ENCODE peak calls at places on chromosomes 13 and 19, in five cellular contexts. R, X, M, F and U are unnamed samples. For H3K4me1, the result is how much of the 10 kb centered on the place peaks cover.

GRCh38 chr19:30309983-30310805 is 62.0 kb upstream of the ZNF536 start:
- DNase-seq in R (no peak), X (no peak), M (no peak), F (no peak), U (no peak)

GRCh38 chr19:52453324-52454094 is at the start of gene ZNF578:
- DNase-seq in R (peak), X (peak), M (peak), F (no peak), U (peak)

GRCh38 chr19:11554160-11554559 is 4.9 kb downstream of the ELOF1 start:
- DNase-seq in R (no peak), X (no peak), M (no peak), F (peak), U (no peak)

GRCh38 chr13:109949395-109949794 is 163.0 kb upstream of the IRS2 start:
- DNase-seq in R (no peak), X (no peak), M (no peak), F (no peak), U (no peak)

GRCh38 chr19:31317542-31317941 is 31.7 kb downstream of the TSHZ3 start:
- DNase-seq in R (no peak), X (no peak), M (peak), F (no peak), U (no peak)

GRCh38 chr19:13099073-13099999 is 3.3 kb downstream of the LYL1 start:
- DNase-seq in R (peak), X (peak), M (peak), F (peak), U (peak)

GRCh38 chr13:69287050-69287698 is 820.5 kb upstream of the ATXN8OS start:
- DNase-seq in R (no peak), X (no peak), M (no peak), F (no peak), U (no peak)

GRCh38 chr19:31140717-31141116 is 208.5 kb downstream of the TSHZ3 start:
- DNase-seq in R (no peak), X (no peak), M (no peak), F (no peak), U (no peak)

GRCh38 chr19:49680473-49681351 is 3.6 kb downstream of the PRMT1 start:
- DNase-seq in R (peak), X (peak), M (peak), F (peak), U (peak)

GRCh38 chr13:50161052-50161451 is 145.8 kb downstream of the KCNRG start:
- DNase-seq in R (no peak), X (no peak), M (no peak), F (no peak), U (no peak)

GRCh38 chr13:78426183-78426582 is 177.2 kb downstream of the POU4F1 start:
- DNase-seq in R (no peak), X (no peak), M (no peak), F (no peak), U (no peak)

GRCh38 chr13:46884531-46884930 is 12.3 kb downstream of the HTR2A start:
- DNase-seq in R (no peak), X (no peak), M (no peak), F (no peak), U (no peak)

GRCh38 chr19:35162471-35163326 is 8.2 kb downstream of the FXYD5 start:
- DNase-seq in R (no peak), X (no peak), M (no peak), F (no peak), U (no peak)

GRCh38 chr19:15433519-15434069 is 14.8 kb upstream of the AKAP8L start:
- DNase-seq in R (peak), X (no peak), M (no peak), F (no peak), U (no peak)

GRCh38 chr19:21765151-21765550 is 2.2 kb downstream of the ZNF100 start:
- DNase-seq in R (no peak), X (no peak), M (no peak), F (no peak), U (no peak)

GRCh38 chr13:51292000-51292550 is 47.4 kb upstream of the SERPINE3 start:
- DNase-seq in R (no peak), X (no peak), M (no peak), F (no peak), U (no peak)

GRCh38 chr13:99766641-99767045 is 204.9 kb downstream of the ZIC5 start:
- DNase-seq in R (no peak), X (no peak), M (peak), F (no peak), U (no peak)

GRCh38 chr13:111573801-111574200 is 253.4 kb downstream of the TEX29 start:
- DNase-seq in R (no peak), X (no peak), M (no peak), F (no peak), U (no peak)

GRCh38 chr13:99656092-99656745 is 154.9 kb downstream of the TM9SF2 start:
- DNase-seq in R (peak), X (peak), M (peak), F (peak), U (peak)

GRCh38 chr19:51799311-51799997 is 4.5 kb downstream of the FPR3 start:
- DNase-seq in R (peak), X (no peak), M (no peak), F (no peak), U (no peak)

GRCh38 chr13:71358218-71358617 is 508.8 kb downstream of the DACH1 start:
- DNase-seq in R (no peak), X (no peak), M (no peak), F (no peak), U (no peak)

GRCh38 chr13:88802886-88803285 is 1131.7 kb downstream of the SLITRK5 start:
- DNase-seq in R (no peak), X (no peak), M (no peak), F (no peak), U (no peak)

GRCh38 chr19:18539372-18539771 is 4.0 kb downstream of the FKBP8 start:
- DNase-seq in R (no peak), X (no peak), M (no peak), F (no peak), U (no peak)

GRCh38 chr19:6065685-6066365 is 44.5 kb downstream of the RFX2 start:
- DNase-seq in R (no peak), X (peak), M (peak), F (no peak), U (no peak)

GRCh38 chr19:7697721-7698287 is 4.1 kb downstream of the FCER2 start:
- DNase-seq in R (no peak), X (no peak), M (no peak), F (no peak), U (no peak)

GRCh38 chr13:94280845-94281244 is 198.6 kb downstream of the DCT start:
- DNase-seq in R (no peak), X (no peak), M (no peak), F (no peak), U (no peak)

GRCh38 chr13:27039171-27039701 is 132.4 kb downstream of the USP12 start:
- DNase-seq in R (no peak), X (no peak), M (no peak), F (no peak), U (no peak)
- H3K4me1 ChIP-seq in R (under half), X (under half), M (under half), F (under half), U (under half)

GRCh38 chr13:20824762-20825161 is 51.0 kb upstream of the EEF1AKMT1 start:
- DNase-seq in R (no peak), X (no peak), M (peak), F (no peak), U (no peak)

GRCh38 chr13:20826301-20826700 is 52.5 kb upstream of the EEF1AKMT1 start:
- DNase-seq in R (no peak), X (no peak), M (no peak), F (no peak), U (no peak)

GRCh38 chr13:20828540-20829364 is 55.0 kb upstream of the EEF1AKMT1 start:
- DNase-seq in R (no peak), X (peak), M (peak), F (peak), U (peak)

GRCh38 chr13:20825476-20825875 is 51.7 kb upstream of the EEF1AKMT1 start:
- DNase-seq in R (no peak), X (no peak), M (no peak), F (peak), U (no peak)

GRCh38 chr13:20826810-20827560 is 53.2 kb upstream of the EEF1AKMT1 start:
- DNase-seq in R (no peak), X (no peak), M (no peak), F (peak), U (no peak)
- H3K27ac ChIP-seq in R (peak), X (no peak), M (peak), F (no peak), U (no peak)

GRCh38 chr19:39946532-39946931 is 12.1 kb upstream of the FCGBP start:
- DNase-seq in R (no peak), X (no peak), M (no peak), F (no peak), U (no peak)

GRCh38 chr19:39953915-39954314 is 17.1 kb upstream of the PSMC4 start:
- DNase-seq in R (no peak), X (no peak), M (no peak), F (no peak), U (no peak)

GRCh38 chr19:39951065-39951650 is 16.7 kb upstream of the FCGBP start:
- DNase-seq in R (no peak), X (no peak), M (no peak), F (no peak), U (no peak)

GRCh38 chr19:39949026-39949747 is 14.8 kb upstream of the FCGBP start:
- DNase-seq in R (no peak), X (no peak), M (no peak), F (no peak), U (no peak)

DNA sequence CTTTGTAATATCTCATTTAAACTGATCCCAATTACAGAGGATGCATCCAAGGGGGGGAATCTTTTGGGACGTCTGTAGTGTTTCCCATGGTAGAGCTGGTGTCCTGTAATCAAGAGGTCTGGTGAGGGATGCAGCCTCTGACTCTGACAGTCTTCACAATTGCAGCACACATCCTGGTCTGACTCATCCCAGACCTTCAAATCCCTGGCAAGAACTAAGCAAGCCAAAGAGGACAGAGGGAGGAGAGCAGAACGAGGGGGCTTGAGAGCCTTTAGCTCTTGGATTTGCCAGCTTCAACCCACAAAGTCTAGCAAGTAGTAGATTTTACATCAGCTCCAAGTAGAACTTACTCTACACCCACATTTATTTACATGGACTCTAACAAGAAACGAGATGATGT is 17.3 kb upstream of the FCGBP start:
- DNase-seq in R (no peak), X (no peak), M (no peak), F (no peak), U (no peak)
- H3K4me1 ChIP-seq in R (under half), X (half or more), M (under half), F (half or more), U (half or more)

GRCh38 chr13:103517768-103518102 is 451.5 kb upstream of the SLC10A2 start:
- DNase-seq in R (no peak), X (no peak), M (no peak), F (no peak), U (no peak)
- H3K27ac ChIP-seq in R (no peak), X (no peak), M (no peak), F (no peak), U (no peak)

GRCh38 chr19:56740478-56740877 is 68.9 kb upstream of the ZNF835 start:
- DNase-seq in R (no peak), X (no peak), M (no peak), F (no peak), U (no peak)
- H3K4me1 ChIP-seq in R (under half), X (under half), M (under half), F (under half), U (under half)

DNA sequence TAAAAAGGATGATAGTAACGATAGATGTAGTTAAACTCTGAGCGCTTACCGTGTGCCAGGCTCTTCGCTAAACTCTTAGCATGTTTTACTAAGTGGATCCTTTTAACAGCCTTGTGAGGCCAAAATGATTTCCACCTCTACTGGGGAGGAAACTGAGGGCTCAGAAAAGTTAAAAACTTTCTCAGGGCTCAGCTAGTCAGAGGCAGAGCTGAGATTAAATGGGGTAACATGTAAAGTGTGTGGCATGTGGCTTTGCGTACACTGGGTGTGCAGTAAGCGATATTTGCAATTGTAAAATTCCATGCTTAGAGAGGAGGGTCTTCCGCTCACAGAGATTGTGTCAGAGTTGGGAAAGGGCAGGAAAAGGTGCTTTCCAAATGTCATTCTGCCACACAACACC is 1.7 kb downstream of the U2AF2 start:
- DNase-seq in R (no peak), X (no peak), M (no peak), F (no peak), U (no peak)
- H3K27ac ChIP-seq in R (no peak), X (peak), M (peak), F (peak), U (peak)

DNA sequence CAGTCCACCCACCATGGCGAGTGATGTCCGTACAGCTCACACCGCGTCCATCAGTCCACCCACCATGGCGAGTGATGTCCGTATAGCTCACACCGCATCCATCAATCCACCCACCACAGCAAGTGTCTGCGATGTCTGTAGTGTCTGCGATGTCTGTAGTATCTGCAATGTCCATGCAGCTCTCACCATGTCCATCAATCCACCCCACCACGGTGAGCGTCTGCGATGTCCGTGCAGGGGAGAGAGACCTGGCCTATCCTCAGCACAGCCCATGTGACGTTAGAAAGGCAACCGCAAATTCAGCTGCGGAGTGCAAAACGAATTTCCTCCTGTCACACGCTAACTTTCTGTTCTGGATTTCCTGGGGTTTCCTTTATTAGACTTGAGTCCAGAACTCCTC is 18.5 kb downstream of the RASA3 start:
- DNase-seq in R (no peak), X (peak), M (no peak), F (no peak), U (no peak)
- H3K4me1 ChIP-seq in R (half or more), X (half or more), M (under half), F (under half), U (half or more)

GRCh38 chr19:1827566-1828278 is 15.6 kb upstream of the ATP8B3 start:
- DNase-seq in R (no peak), X (no peak), M (no peak), F (no peak), U (no peak)

GRCh38 chr19:1829958-1830357 is 17.9 kb upstream of the ATP8B3 start:
- DNase-seq in R (no peak), X (no peak), M (no peak), F (no peak), U (no peak)

GRCh38 chr19:1830568-1830967 is 17.7 kb downstream of the REXO1 start:
- DNase-seq in R (no peak), X (no peak), M (no peak), F (no peak), U (no peak)

GRCh38 chr19:1826557-1827521 is 14.8 kb upstream of the ATP8B3 start:
- DNase-seq in R (no peak), X (no peak), M (peak), F (no peak), U (no peak)

GRCh38 chr19:1828279-1829238 is 16.5 kb upstream of the ATP8B3 start:
- DNase-seq in R (no peak), X (no peak), M (no peak), F (no peak), U (no peak)
- H3K27ac ChIP-seq in R (no peak), X (no peak), M (no peak), F (no peak), U (no peak)

GRCh38 chr19:3983542-3983914 is 1.7 kb downstream of the EEF2 start:
- DNase-seq in R (no peak), X (no peak), M (no peak), F (no peak), U (no peak)

GRCh38 chr19:3981373-3981735 is 3.9 kb downstream of the EEF2 start:
- DNase-seq in R (no peak), X (no peak), M (no peak), F (no peak), U (no peak)

GRCh38 chr19:3981736-3982681 is 3.3 kb downstream of the EEF2 start:
- DNase-seq in R (no peak), X (no peak), M (no peak), F (no peak), U (no peak)

GRCh38 chr19:3983936-3984583 is 1.2 kb downstream of the EEF2 start:
- DNase-seq in R (peak), X (no peak), M (no peak), F (peak), U (peak)

DNA sequence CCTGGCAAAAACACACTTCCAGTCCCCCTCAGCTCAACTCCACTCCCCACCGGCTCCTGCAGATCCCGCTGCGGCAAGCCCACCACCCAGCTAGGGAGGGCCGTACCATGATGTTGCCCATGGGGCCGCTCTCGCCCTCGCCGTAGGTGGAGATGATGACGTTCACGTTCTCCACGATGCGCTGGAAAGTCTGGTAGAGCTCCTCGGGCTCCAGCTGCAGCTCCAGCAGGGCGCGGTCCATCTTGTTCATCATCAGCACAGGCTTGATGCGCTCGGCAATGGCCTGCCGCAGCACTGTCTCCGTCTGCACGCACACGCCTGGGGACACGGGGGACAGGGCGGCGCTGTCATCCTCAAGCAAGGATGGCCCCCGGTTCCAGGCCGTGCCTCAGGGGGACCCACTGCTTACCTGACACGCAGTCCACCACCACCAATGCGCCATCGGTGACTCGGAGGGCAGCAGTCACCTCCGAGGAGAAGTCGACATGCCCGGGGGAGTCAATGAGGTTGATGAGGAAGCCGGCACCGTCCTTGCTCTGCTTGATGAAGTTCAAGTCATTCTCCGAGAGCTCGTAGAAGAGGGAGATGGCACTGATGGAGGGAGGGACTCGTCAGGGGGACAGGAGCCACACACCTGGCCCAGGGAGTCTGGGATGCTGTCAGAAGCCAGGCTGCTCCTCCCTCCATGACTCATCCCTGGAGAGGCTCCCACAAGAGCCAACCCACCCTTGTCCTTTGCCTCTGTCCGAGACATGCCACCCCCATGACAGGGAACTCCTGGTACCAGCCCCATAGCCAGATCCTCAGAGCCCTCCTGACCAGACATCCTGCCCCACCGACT is 2.3 kb downstream of the EEF2 start:
- DNase-seq in R (peak), X (no peak), M (no peak), F (no peak), U (peak)
- H3K4me1 ChIP-seq in R (under half), X (under half), M (under half), F (under half), U (half or more)

DNA sequence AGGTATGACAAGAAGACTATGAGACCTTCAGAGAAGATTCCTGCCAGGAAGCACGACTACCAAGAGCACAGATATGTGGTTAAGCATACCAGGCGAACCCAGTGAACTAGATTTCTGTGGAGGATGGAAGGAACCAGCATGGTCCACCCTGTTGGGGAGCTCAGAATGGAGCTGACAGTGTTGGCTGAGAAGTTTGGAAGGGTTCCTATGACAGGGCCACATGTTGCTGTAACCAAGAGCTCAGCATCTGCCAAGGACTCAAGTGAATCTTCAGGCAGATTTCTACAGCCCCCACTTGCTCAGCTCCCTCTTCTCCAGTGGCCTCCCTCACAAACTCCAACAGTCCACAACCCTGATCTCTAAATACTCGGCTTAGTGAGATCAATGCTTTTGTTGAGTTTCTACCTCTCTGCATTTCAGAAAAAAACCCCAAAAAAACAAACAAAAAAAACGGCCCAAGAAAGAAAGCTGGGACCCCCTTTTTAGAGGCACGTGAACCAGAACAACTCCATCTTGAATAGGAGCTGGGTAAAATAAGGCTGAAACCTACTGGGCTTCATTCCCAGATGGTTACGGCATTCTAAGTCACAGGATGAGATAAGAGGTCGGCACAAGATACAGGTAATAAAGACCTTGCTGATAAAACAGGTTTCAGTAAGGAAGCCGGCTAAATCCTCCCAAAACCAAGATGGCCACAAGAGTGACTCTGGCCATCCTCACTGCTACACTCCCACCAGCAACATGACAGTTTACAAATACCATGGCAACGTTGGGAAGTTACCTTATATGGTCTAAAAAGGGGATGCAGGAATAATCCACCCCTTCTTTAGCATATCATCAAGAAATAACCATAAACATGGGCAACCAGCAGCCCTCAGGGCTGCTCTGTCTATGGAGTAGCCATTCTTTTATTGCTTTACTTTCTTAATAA is 691.1 kb downstream of the UQCRFS1 start:
- DNase-seq in R (no peak), X (no peak), M (no peak), F (no peak), U (no peak)
- H3K27ac ChIP-seq in R (peak), X (no peak), M (no peak), F (no peak), U (no peak)